ENCODE peak calls at places on chromosomes 7 and 10, in eight cellular contexts. O is kidney, G is PC-3, F is H1, Q is Peyer's patch, I is ovary, H is DND-41, L is heart right ventricle. B is an unnamed sample.
A peak's percentile ranks its signal among the peaks of the same experiment; 100 is the strongest.

GRCh38 chr7:8261711-8262695 is at the start of gene ICA1:
- DNase-seq in O (peak; percentile 91), G (peak; percentile 67), F (no peak), Q (peak; percentile 77), I (peak; percentile 34), H (no peak), L (peak; percentile 74), B (no peak)

GRCh38 chr10:78852856-78853255 is 215.9 kb upstream of the ZMIZ1 start:
- DNase-seq in O (no peak), G (peak; percentile 75), F (no peak), Q (no peak), I (no peak), H (peak; percentile 20), L (no peak), B (no peak)

GRCh38 chr7:24778543-24779282 is 21.4 kb upstream of the GSDME start:
- DNase-seq in O (no peak), G (no peak), F (no peak), Q (no peak), I (no peak), H (peak; percentile 20), L (no peak), B (no peak)

GRCh38 chr10:79124066-79124465 is 55.3 kb downstream of the ZMIZ1 start:
- DNase-seq in O (no peak), G (no peak), F (no peak), Q (no peak), I (no peak), H (no peak), L (no peak), B (no peak)

GRCh38 chr10:70132098-70133029 is at the start of gene AIFM2:
- DNase-seq in O (peak; percentile 94), G (peak; percentile 97), F (no peak), Q (peak; percentile 95), I (peak; percentile 88), H (peak; percentile 17), L (peak; percentile 84), B (no peak)

GRCh38 chr7:82805527-82805960 is 357.1 kb downstream of the PCLO start:
- DNase-seq in O (no peak), G (peak; percentile 89), F (no peak), Q (no peak), I (no peak), H (no peak), L (no peak), B (no peak)

GRCh38 chr7:101814081-101814995 is 3.1 kb upstream of the CUX1 start:
- DNase-seq in O (peak; percentile 79), G (peak; percentile 66), F (no peak), Q (peak; percentile 82), I (peak; percentile 72), H (peak; percentile 71), L (peak; percentile 67), B (no peak)

GRCh38 chr10:50322075-50322474 is 70.8 kb upstream of the ASAH2 start:
- DNase-seq in O (no peak), G (peak; percentile 68), F (no peak), Q (no peak), I (no peak), H (no peak), L (no peak), B (no peak)

GRCh38 chr7:70347880-70348279 is 749.6 kb downstream of the AUTS2 start:
- DNase-seq in O (no peak), G (no peak), F (no peak), Q (no peak), I (no peak), H (no peak), L (no peak), B (no peak)

GRCh38 chr7:1457949-1458675 is 1.2 kb downstream of the MICALL2 start:
- DNase-seq in O (no peak), G (peak; percentile 18), F (no peak), Q (no peak), I (no peak), H (no peak), L (no peak), B (no peak)

GRCh38 chr10:94076325-94076841 is 82.7 kb downstream of the PLCE1 start:
- DNase-seq in O (no peak), G (peak; percentile 33), F (no peak), Q (no peak), I (peak; percentile 24), H (no peak), L (no peak), B (no peak)

GRCh38 chr10:119375574-119376265 is 166.8 kb downstream of the RGS10 start:
- DNase-seq in O (no peak), G (no peak), F (no peak), Q (peak; percentile 49), I (peak; percentile 48), H (no peak), L (no peak), B (no peak)

GRCh38 chr7:82327898-82328297 is 115.7 kb downstream of the CACNA2D1 start:
- DNase-seq in O (no peak), G (peak; percentile 56), F (no peak), Q (no peak), I (no peak), H (no peak), L (no peak), B (no peak)

GRCh38 chr10:78863601-78864239 is 205.0 kb upstream of the ZMIZ1 start:
- DNase-seq in O (no peak), G (no peak), F (no peak), Q (no peak), I (no peak), H (no peak), L (no peak), B (no peak)

GRCh38 chr7:1715331-1715625 is 45.2 kb downstream of the ELFN1 start:
- DNase-seq in O (peak; percentile 66), G (no peak), F (no peak), Q (no peak), I (no peak), H (no peak), L (no peak), B (no peak)

GRCh38 chr10:48926764-48927163 is 12.9 kb downstream of the LRRC18 start:
- DNase-seq in O (no peak), G (no peak), F (no peak), Q (no peak), I (no peak), H (no peak), L (no peak), B (no peak)

GRCh38 chr7:69654849-69655707 is 56.8 kb downstream of the AUTS2 start:
- DNase-seq in O (no peak), G (no peak), F (no peak), Q (no peak), I (no peak), H (no peak), L (no peak), B (no peak)

GRCh38 chr7:88614736-88615135 is 144.8 kb upstream of the ZNF804B start:
- DNase-seq in O (no peak), G (no peak), F (no peak), Q (no peak), I (no peak), H (no peak), L (no peak), B (no peak)

GRCh38 chr10:50992356-50992866 is 81.9 kb upstream of the PRKG1 start:
- DNase-seq in O (peak; percentile 61), G (peak; percentile 14), F (no peak), Q (no peak), I (no peak), H (no peak), L (no peak), B (no peak)

GRCh38 chr10:128150045-128150493 is 23.8 kb upstream of the MKI67 start:
- DNase-seq in O (peak; percentile 83), G (peak; percentile 69), F (no peak), Q (peak; percentile 86), I (peak; percentile 16), H (peak; percentile 74), L (peak; percentile 59), B (no peak)

GRCh38 chr7:107622429-107622828 is 38.2 kb upstream of the SLC26A4 start:
- DNase-seq in O (no peak), G (peak; percentile 62), F (no peak), Q (no peak), I (no peak), H (no peak), L (no peak), B (no peak)

GRCh38 chr10:69704231-69704630 is 74.2 kb downstream of the FAM241B start:
- DNase-seq in O (no peak), G (peak; percentile 56), F (no peak), Q (no peak), I (no peak), H (no peak), L (no peak), B (no peak)

GRCh38 chr7:138304071-138304320 is 156.1 kb upstream of the TRIM24 start:
- DNase-seq in O (no peak), G (no peak), F (no peak), Q (no peak), I (no peak), H (no peak), L (no peak), B (no peak)

GRCh38 chr7:48094861-48095293 is 5.8 kb downstream of the UPP1 start:
- DNase-seq in O (no peak), G (peak; percentile 65), F (no peak), Q (no peak), I (no peak), H (no peak), L (no peak), B (no peak)
- H3K36me3 ChIP-seq in O (peaks cover 34% of the 10 kb centered on the region), G (peaks cover 54% of the 10 kb centered on the region), F (peaks cover 11% of the 10 kb centered on the region), Q (no peaks in the 10 kb centered on the region), I (no peaks in the 10 kb centered on the region), H (no peaks in the 10 kb centered on the region), L (peaks cover 91% of the 10 kb centered on the region), B (peaks cover 3% of the 10 kb centered on the region)

GRCh38 chr10:124394583-124394982 is 24.1 kb downstream of the OAT start:
- DNase-seq in O (no peak), G (peak; percentile 73), F (no peak), Q (no peak), I (no peak), H (no peak), L (no peak), B (no peak)
- H3K27ac ChIP-seq in O (no peak overlapping the region), G (peak overlapping the region; percentile 87), F (no peak overlapping the region), Q (no peak overlapping the region), I (no peak overlapping the region), H (no peak overlapping the region), L (no peak overlapping the region), B (no peak overlapping the region)

GRCh38 chr7:127629268-127629854 is 11.4 kb upstream of the PAX4 start:
- DNase-seq in O (no peak), G (peak; percentile 29), F (peak; percentile 80), Q (peak; percentile 54), I (no peak), H (peak; percentile 26), L (no peak), B (no peak)
- TF ChIP-seq CTCF in O (peak; percentile 28), G (peak; percentile 57), F (peak; percentile 97), Q (peak; percentile 35), I (no peak), H (peak; percentile 60), L (peak; percentile 35), B (no peak)

GRCh38 chr10:1114355-1115261 is 58.4 kb downstream of the WDR37 start:
- DNase-seq in O (no peak), G (no peak), F (no peak), Q (peak; percentile 27), I (no peak), H (no peak), L (no peak), B (no peak)

GRCh38 chr10:1115262-1115955 is 59.2 kb downstream of the WDR37 start:
- DNase-seq in O (no peak), G (no peak), F (no peak), Q (peak; percentile 49), I (no peak), H (no peak), L (no peak), B (no peak)

GRCh38 chr10:1117651-1118050 is 61.5 kb downstream of the WDR37 start:
- DNase-seq in O (no peak), G (no peak), F (no peak), Q (peak; percentile 31), I (no peak), H (no peak), L (no peak), B (no peak)

GRCh38 chr10:1116051-1116450 is 59.9 kb downstream of the WDR37 start:
- DNase-seq in O (no peak), G (no peak), F (no peak), Q (peak; percentile 42), I (no peak), H (no peak), L (no peak), B (no peak)

GRCh38 chr10:1116696-1117254 is 60.6 kb downstream of the WDR37 start:
- DNase-seq in O (no peak), G (no peak), F (no peak), Q (peak; percentile 37), I (no peak), H (no peak), L (no peak), B (no peak)
- H3K36me3 ChIP-seq in O (peaks cover 42% of the 10 kb centered on the region), G (no peaks in the 10 kb centered on the region), F (no peaks in the 10 kb centered on the region), Q (no peaks in the 10 kb centered on the region), I (no peaks in the 10 kb centered on the region), H (peaks cover 88% of the 10 kb centered on the region), L (peaks cover 96% of the 10 kb centered on the region), B (peaks cover 36% of the 10 kb centered on the region)

B was measured in thoracic aorta.